ENCODE peak calls at places on chromosomes 13 and 19, in ten cellular contexts. R is A549, E is ovary, J is transverse colon, P is tibial nerve, Q is H1, Y is K562, D is sigmoid colon, V is esophagus muscularis mucosa, C is suprapubic skin. G is an unnamed sample.

GRCh38 chr13:83350569-83350968 is 531.7 kb downstream of the SLITRK1 start:
- DNase-seq in D (no peak), C (no peak), J (no peak), V (no peak), E (no peak), P (no peak), Q (no peak), R (peak; percentile 7), Y (no peak), G (no peak)

GRCh38 chr13:85567909-85568308 is 231.3 kb downstream of the SLITRK6 start:
- DNase-seq in J (no peak), E (no peak), Y (no peak), V (no peak), D (no peak), R (no peak), C (no peak), Q (no peak), P (no peak), G (no peak)

GRCh38 chr13:23268441-23268840 is 87.7 kb downstream of the SGCG start:
- DNase-seq in Q (no peak), D (no peak), V (no peak), R (no peak), C (no peak), E (no peak), P (no peak), Y (no peak), J (no peak), G (no peak)

GRCh38 chr13:76286178-76286577 is 600.0 kb downstream of the KCTD12 start:
- DNase-seq in E (no peak), C (no peak), P (no peak), V (no peak), R (no peak), J (no peak), D (no peak), Y (no peak), Q (no peak), G (no peak)

GRCh38 chr19:9848060-9848459 is 12.9 kb downstream of the PIN1 start:
- DNase-seq in Q (peak; percentile 83), C (no peak), E (no peak), D (no peak), V (no peak), Y (no peak), R (no peak), J (no peak), P (no peak), G (peak; percentile 70)

GRCh38 chr19:34172661-34173144 is 399 bp downstream of the LSM14A start:
- DNase-seq in Q (no peak), J (peak; percentile 23), Y (peak; percentile 73), E (no peak), P (no peak), R (no peak), D (no peak), C (no peak), V (no peak), G (no peak)

GRCh38 chr13:114101325-114101821 is 31.1 kb downstream of the RASA3 start:
- DNase-seq in J (peak; percentile 23), P (peak; percentile 19), C (peak; percentile 74), D (peak; percentile 77), E (peak; percentile 47), Q (no peak), R (no peak), V (no peak), Y (no peak), G (peak; percentile 81)

GRCh38 chr13:100976993-100977392 is 302.4 kb upstream of the TMTC4 start:
- DNase-seq in D (no peak), P (no peak), R (no peak), J (no peak), E (no peak), C (no peak), Y (no peak), V (no peak), Q (no peak), G (no peak)

GRCh38 chr19:7830272-7830771 is 304 bp downstream of the EVI5L start:
- DNase-seq in E (peak; percentile 66), D (no peak), Q (no peak), R (no peak), P (no peak), J (peak; percentile 30), V (no peak), Y (no peak), C (no peak), G (no peak)

GRCh38 chr13:51734786-51735185 is 69.2 kb downstream of the DHRS12 start:
- DNase-seq in E (no peak), R (no peak), Y (no peak), D (no peak), V (no peak), C (no peak), Q (no peak), J (no peak), P (no peak), G (no peak)

GRCh38 chr19:32396046-32396652 is 9.4 kb upstream of the DPY19L3 start:
- DNase-seq in D (no peak), R (no peak), C (no peak), V (peak; percentile 53), Y (no peak), E (no peak), P (no peak), Q (no peak), J (no peak), G (no peak)

GRCh38 chr13:79155883-79156282 is 250.2 kb downstream of the RBM26 start:
- DNase-seq in J (no peak), Y (no peak), D (no peak), E (no peak), V (no peak), Q (no peak), P (no peak), R (no peak), C (no peak), G (no peak)

GRCh38 chr19:2303209-2303798 is 4.7 kb downstream of the LINGO3 start:
- DNase-seq in C (peak; percentile 58), D (no peak), R (no peak), E (no peak), J (no peak), P (no peak), Q (no peak), V (no peak), Y (no peak), G (no peak)

GRCh38 chr19:2305974-2306806 is 1.8 kb downstream of the LINGO3 start:
- DNase-seq in E (no peak), Y (no peak), R (no peak), D (no peak), Q (no peak), J (no peak), V (no peak), C (peak; percentile 53), P (no peak), G (no peak)

GRCh38 chr19:2300533-2300932 is 7.4 kb downstream of the LINGO3 start:
- DNase-seq in E (no peak), J (no peak), R (no peak), V (no peak), C (no peak), P (no peak), Q (no peak), D (no peak), Y (no peak), G (no peak)

GRCh38 chr19:2305424-2305823 is 2.5 kb downstream of the LINGO3 start:
- DNase-seq in J (no peak), R (no peak), C (peak; percentile 56), E (no peak), D (no peak), Q (no peak), V (no peak), Y (no peak), P (no peak), G (no peak)

GRCh38 chr19:2302319-2303208 is 5.4 kb downstream of the LINGO3 start:
- DNase-seq in Y (peak; percentile 55), R (no peak), Q (peak; percentile 79), C (peak; percentile 62), J (peak; percentile 52), V (no peak), P (no peak), D (peak; percentile 79), E (no peak), G (peak; percentile 87)
- H3K4me3 ChIP-seq in Y (no peak overlapping the region), R (no peak overlapping the region), Q (peak overlapping the region; percentile 54), C (no peak overlapping the region), J (no peak overlapping the region), V (no peak overlapping the region), P (no peak overlapping the region), D (no peak overlapping the region), E (no peak overlapping the region), G (no peak overlapping the region)

GRCh38 chr19:57719424-57719823 is 8.0 kb downstream of the ZNF671 start:
- DNase-seq in P (no peak), Y (no peak), E (no peak), D (no peak), J (no peak), R (no peak), C (no peak), Q (peak; percentile 14), V (no peak), G (no peak)
- TF ChIP-seq EP300 in P (no peak), Y (no peak), E (no peak), D (no peak), J (no peak), R (no peak), C (no peak), Q (no peak), V (no peak), G (no peak)

DNA sequence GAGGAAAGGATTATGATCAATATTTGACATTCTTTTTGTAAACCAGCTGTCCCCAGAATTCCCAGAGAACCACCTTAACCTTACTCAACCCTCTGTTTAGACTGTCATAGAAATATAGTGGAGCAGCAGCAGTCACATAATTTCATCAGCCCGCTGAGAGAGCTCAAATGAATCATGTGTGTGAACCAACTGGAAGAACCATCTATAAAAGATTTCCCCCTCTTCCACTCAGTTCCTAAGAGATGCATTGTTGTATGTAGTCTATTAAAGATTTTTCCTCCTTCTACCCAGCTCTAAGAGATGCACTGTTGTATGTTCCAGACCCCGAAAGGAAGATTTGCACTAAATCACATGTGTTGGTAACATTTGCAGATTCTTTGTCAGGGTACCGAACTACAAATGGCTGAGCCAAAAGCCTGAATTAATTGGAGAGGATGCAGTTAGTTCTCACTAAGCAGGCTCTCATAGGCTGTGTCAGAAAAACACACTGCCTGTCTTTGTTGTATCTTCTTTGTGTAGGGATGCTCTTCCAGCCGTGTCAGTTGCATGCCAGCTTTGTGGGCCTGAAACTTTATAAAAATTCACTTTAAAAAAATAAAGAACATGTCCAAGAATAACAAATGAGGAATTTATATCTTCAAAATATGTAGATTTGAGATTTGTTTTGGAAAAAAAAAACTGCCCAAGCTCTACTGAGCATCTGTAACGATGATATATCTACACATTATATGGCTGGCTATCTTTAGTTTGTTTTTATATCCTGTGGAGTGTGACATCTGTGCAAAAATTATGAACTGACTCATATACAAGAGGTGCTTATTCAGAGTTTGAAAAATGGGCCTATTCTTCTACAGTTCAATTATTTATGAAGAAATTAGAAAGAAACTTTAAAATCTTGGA is 223.2 kb downstream of the MZT1 start:
- DNase-seq in E (no peak), Q (no peak), J (no peak), R (no peak), D (no peak), P (no peak), V (no peak), Y (no peak), C (no peak), G (no peak)
- H3K4me3 ChIP-seq in E (no peak overlapping the region), Q (no peak overlapping the region), J (no peak overlapping the region), R (no peak overlapping the region), D (no peak overlapping the region), P (no peak overlapping the region), V (no peak overlapping the region), Y (no peak overlapping the region), C (no peak overlapping the region), G (no peak overlapping the region)

DNA sequence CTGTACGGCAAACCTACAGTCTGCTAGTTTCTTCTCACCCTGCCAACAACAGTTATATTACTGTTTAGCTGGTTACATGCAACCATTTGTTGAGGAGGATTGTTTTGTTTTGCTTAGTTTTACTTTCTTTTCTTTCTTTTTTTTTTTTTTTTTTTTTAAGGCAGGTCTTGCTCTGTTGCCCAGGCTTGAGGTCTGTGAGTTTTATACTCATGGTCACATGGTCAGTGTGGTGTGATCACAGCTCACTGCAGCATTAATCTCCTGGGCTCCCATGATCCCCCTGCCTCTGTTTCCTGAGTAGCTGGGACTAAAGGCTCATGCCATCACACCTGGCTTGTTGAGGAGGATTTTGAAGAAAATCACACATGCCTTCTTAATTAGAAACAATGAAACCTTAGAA is 505.6 kb downstream of the GPC5 start:
- DNase-seq in C (no peak), Q (no peak), V (no peak), R (no peak), E (no peak), Y (no peak), P (no peak), J (no peak), D (no peak), G (no peak)
- TF ChIP-seq EP300 in C (no peak), Q (no peak), V (no peak), R (no peak), E (no peak), Y (no peak), P (no peak), J (no peak), D (no peak), G (no peak)